ENCODE peak calls at places on chromosomes 13 and 19, in four cellular contexts. One of them, this sample, is unnamed.

GRCh38 chr13:24995225-24995804 is 100.6 kb upstream of the PABPC3 start:
- DNase-seq in body of pancreas: peak
- DNase-seq in dorsolateral prefrontal cortex: peak
- DNase-seq in A549: peak
- DNase-seq in this sample: peak

GRCh38 chr19:16520074-16520973 is 21.9 kb downstream of the CHERP start:
- DNase-seq in body of pancreas: no peak
- DNase-seq in dorsolateral prefrontal cortex: no peak
- DNase-seq in A549: no peak
- DNase-seq in this sample: no peak

GRCh38 chr19:2867025-2867991 is at the start of gene ZNF556:
- DNase-seq in body of pancreas: no peak
- DNase-seq in dorsolateral prefrontal cortex: peak
- DNase-seq in A549: peak
- DNase-seq in this sample: peak

GRCh38 chr13:110329798-110330461 is 22.8 kb downstream of the COL4A2 start:
- DNase-seq in body of pancreas: no peak
- DNase-seq in dorsolateral prefrontal cortex: no peak
- DNase-seq in A549: no peak
- DNase-seq in this sample: no peak

GRCh38 chr19:35310331-35310730 is 18.4 kb downstream of the MAG start:
- DNase-seq in body of pancreas: no peak
- DNase-seq in dorsolateral prefrontal cortex: no peak
- DNase-seq in A549: no peak
- DNase-seq in this sample: no peak

GRCh38 chr13:63044617-63045016 is 1629.0 kb upstream of the PCDH20 start:
- DNase-seq in body of pancreas: peak
- DNase-seq in dorsolateral prefrontal cortex: no peak
- DNase-seq in A549: no peak
- DNase-seq in this sample: no peak

GRCh38 chr19:29952127-29952526 is 10.1 kb downstream of the URI1 start:
- DNase-seq in body of pancreas: no peak
- DNase-seq in dorsolateral prefrontal cortex: no peak
- DNase-seq in A549: no peak
- DNase-seq in this sample: no peak

GRCh38 chr13:30755678-30756077 is 20.3 kb downstream of the ALOX5AP start:
- DNase-seq in body of pancreas: no peak
- DNase-seq in dorsolateral prefrontal cortex: no peak
- DNase-seq in A549: no peak
- DNase-seq in this sample: no peak

GRCh38 chr13:32432856-32433255 is 4.9 kb upstream of the N4BP2L1 start:
- DNase-seq in body of pancreas: no peak
- DNase-seq in dorsolateral prefrontal cortex: no peak
- DNase-seq in A549: no peak
- DNase-seq in this sample: no peak

GRCh38 chr19:10808937-10809655 is 26.9 kb downstream of the TMED1 start:
- DNase-seq in body of pancreas: no peak
- DNase-seq in dorsolateral prefrontal cortex: no peak
- DNase-seq in A549: peak
- DNase-seq in this sample: no peak

GRCh38 chr13:27556109-27556508 is 64.2 kb downstream of the LNX2 start:
- DNase-seq in body of pancreas: peak
- DNase-seq in dorsolateral prefrontal cortex: no peak
- DNase-seq in A549: peak
- DNase-seq in this sample: no peak

GRCh38 chr19:16637535-16637934 is 9.5 kb upstream of the MED26 start:
- DNase-seq in body of pancreas: no peak
- DNase-seq in dorsolateral prefrontal cortex: no peak
- DNase-seq in A549: no peak
- DNase-seq in this sample: no peak

GRCh38 chr19:43700368-43701015 is 15.4 kb upstream of the IRGC start:
- DNase-seq in body of pancreas: peak
- DNase-seq in dorsolateral prefrontal cortex: no peak
- DNase-seq in A549: no peak
- DNase-seq in this sample: no peak

GRCh38 chr13:43019811-43020210 is 3.6 kb upstream of the DNAJC15 start:
- DNase-seq in body of pancreas: no peak
- DNase-seq in dorsolateral prefrontal cortex: no peak
- DNase-seq in A549: no peak
- DNase-seq in this sample: no peak

GRCh38 chr19:48608798-48609263 is 2.3 kb downstream of the SPACA4 start:
- DNase-seq in body of pancreas: no peak
- DNase-seq in dorsolateral prefrontal cortex: peak
- DNase-seq in A549: peak
- DNase-seq in this sample: no peak

GRCh38 chr19:3506384-3507340 is 551 bp downstream of the FZR1 start:
- DNase-seq in body of pancreas: peak
- DNase-seq in dorsolateral prefrontal cortex: no peak
- DNase-seq in A549: no peak
- DNase-seq in this sample: no peak

GRCh38 chr13:34040863-34041262 is 222.9 kb downstream of the RFC3 start:
- DNase-seq in body of pancreas: no peak
- DNase-seq in dorsolateral prefrontal cortex: no peak
- DNase-seq in A549: no peak
- DNase-seq in this sample: no peak

GRCh38 chr19:7368456-7368855 is 19.7 kb downstream of the ARHGEF18 start:
- DNase-seq in body of pancreas: no peak
- DNase-seq in dorsolateral prefrontal cortex: no peak
- DNase-seq in A549: no peak
- DNase-seq in this sample: no peak

GRCh38 chr13:106381083-106381482 is 154.4 kb downstream of the EFNB2 start:
- DNase-seq in body of pancreas: no peak
- DNase-seq in dorsolateral prefrontal cortex: no peak
- DNase-seq in A549: no peak
- DNase-seq in this sample: no peak

GRCh38 chr13:106383791-106384190 is 151.7 kb downstream of the EFNB2 start:
- DNase-seq in body of pancreas: no peak
- DNase-seq in dorsolateral prefrontal cortex: no peak
- DNase-seq in A549: no peak
- DNase-seq in this sample: no peak

GRCh38 chr13:106385669-106386068 is 149.8 kb downstream of the EFNB2 start:
- DNase-seq in body of pancreas: no peak
- DNase-seq in dorsolateral prefrontal cortex: no peak
- DNase-seq in A549: no peak
- DNase-seq in this sample: no peak

GRCh38 chr13:106384516-106384915 is 150.9 kb downstream of the EFNB2 start:
- DNase-seq in body of pancreas: no peak
- DNase-seq in dorsolateral prefrontal cortex: no peak
- DNase-seq in A549: no peak
- DNase-seq in this sample: no peak

GRCh38 chr13:106382569-106382968 is 152.9 kb downstream of the EFNB2 start:
- DNase-seq in body of pancreas: no peak
- DNase-seq in dorsolateral prefrontal cortex: no peak
- DNase-seq in A549: no peak
- DNase-seq in this sample: no peak
- TF ChIP-seq CTCF in body of pancreas: no peak
- TF ChIP-seq CTCF in dorsolateral prefrontal cortex: no peak
- TF ChIP-seq CTCF in A549: no peak
- TF ChIP-seq CTCF in this sample: no peak

GRCh38 chr13:46893820-46894533 is 2.9 kb downstream of the HTR2A start:
- DNase-seq in body of pancreas: peak
- DNase-seq in dorsolateral prefrontal cortex: peak
- DNase-seq in A549: peak
- DNase-seq in this sample: no peak
- H3K4me3 ChIP-seq in body of pancreas: peak
- H3K4me3 ChIP-seq in dorsolateral prefrontal cortex: peak
- H3K4me3 ChIP-seq in A549: peak
- H3K4me3 ChIP-seq in this sample: peak

GRCh38 chr19:925912-926594 is at the start of gene ARID3A:
- DNase-seq in body of pancreas: peak
- DNase-seq in dorsolateral prefrontal cortex: no peak
- DNase-seq in A549: no peak
- DNase-seq in this sample: no peak
- TF ChIP-seq CTCF in body of pancreas: no peak
- TF ChIP-seq CTCF in dorsolateral prefrontal cortex: no peak
- TF ChIP-seq CTCF in A549: no peak
- TF ChIP-seq CTCF in this sample: no peak

GRCh38 chr13:37539176-37539575 is 59.4 kb downstream of the POSTN start:
- DNase-seq in body of pancreas: no peak
- DNase-seq in dorsolateral prefrontal cortex: no peak
- DNase-seq in A549: no peak
- DNase-seq in this sample: no peak

GRCh38 chr13:37531054-37531453 is 67.5 kb downstream of the POSTN start:
- DNase-seq in body of pancreas: no peak
- DNase-seq in dorsolateral prefrontal cortex: no peak
- DNase-seq in A549: no peak
- DNase-seq in this sample: no peak

DNA sequence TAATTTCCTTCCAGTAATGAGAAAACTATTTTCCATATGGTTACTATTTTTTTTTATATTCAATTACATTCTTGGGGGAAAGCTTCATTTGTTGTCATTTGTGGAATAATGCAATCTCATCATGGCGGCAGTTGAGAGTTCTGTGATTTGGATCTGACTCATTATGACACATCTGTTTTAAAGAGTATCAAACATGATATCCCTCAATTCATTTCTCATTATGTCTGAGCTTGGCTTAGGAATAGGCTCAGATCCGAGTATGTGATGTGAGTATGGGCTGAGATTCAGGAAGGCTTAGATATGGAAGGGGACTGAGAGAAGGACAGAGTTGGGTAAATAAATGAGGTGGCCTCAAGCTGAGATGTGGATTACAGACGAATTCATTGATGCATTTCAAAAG is 64.4 kb downstream of the POSTN start:
- DNase-seq in body of pancreas: no peak
- DNase-seq in dorsolateral prefrontal cortex: no peak
- DNase-seq in A549: no peak
- DNase-seq in this sample: no peak
- H3K4me3 ChIP-seq in body of pancreas: no peak
- H3K4me3 ChIP-seq in dorsolateral prefrontal cortex: no peak
- H3K4me3 ChIP-seq in A549: no peak
- H3K4me3 ChIP-seq in this sample: no peak

GRCh38 chr19:45498411-45499195 is at the start of gene PPM1N:
- DNase-seq in body of pancreas: no peak
- DNase-seq in dorsolateral prefrontal cortex: no peak
- DNase-seq in A549: no peak
- DNase-seq in this sample: no peak
- TF ChIP-seq CTCF in body of pancreas: no peak
- TF ChIP-seq CTCF in dorsolateral prefrontal cortex: no peak
- TF ChIP-seq CTCF in A549: no peak
- TF ChIP-seq CTCF in this sample: no peak

DNA sequence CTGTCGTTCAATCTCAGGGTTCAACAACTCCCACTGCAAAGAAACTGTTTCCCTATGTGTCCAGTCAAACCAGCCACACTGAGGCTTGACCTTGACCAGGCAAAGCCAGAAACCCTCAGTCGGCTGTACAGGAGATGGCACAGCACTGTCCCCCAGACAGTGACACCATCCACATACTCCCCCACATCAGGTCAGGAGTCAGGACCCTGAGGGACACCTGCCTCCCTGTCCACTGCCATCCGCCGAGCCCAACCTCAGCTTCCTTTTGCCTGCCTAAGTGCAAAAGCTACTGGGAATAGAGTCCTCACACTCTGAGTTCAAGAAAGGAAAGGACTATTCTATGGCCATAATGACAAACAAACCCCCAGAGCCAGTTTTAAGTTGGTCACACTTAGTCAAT is 66.8 kb downstream of the ATP7B start:
- DNase-seq in body of pancreas: no peak
- DNase-seq in dorsolateral prefrontal cortex: no peak
- DNase-seq in A549: no peak
- DNase-seq in this sample: no peak
- H3K4me3 ChIP-seq in body of pancreas: no peak
- H3K4me3 ChIP-seq in dorsolateral prefrontal cortex: no peak
- H3K4me3 ChIP-seq in A549: no peak
- H3K4me3 ChIP-seq in this sample: no peak

GRCh38 chr13:57627663-57628062 is 3.9 kb upstream of the PCDH17 start:
- DNase-seq in body of pancreas: no peak
- DNase-seq in dorsolateral prefrontal cortex: no peak
- DNase-seq in A549: peak
- DNase-seq in this sample: no peak
- TF ChIP-seq CTCF in body of pancreas: peak
- TF ChIP-seq CTCF in dorsolateral prefrontal cortex: peak
- TF ChIP-seq CTCF in A549: peak
- TF ChIP-seq CTCF in this sample: peak

GRCh38 chr13:112069727-112070300 is 2.9 kb downstream of the SOX1 start:
- DNase-seq in body of pancreas: no peak
- DNase-seq in dorsolateral prefrontal cortex: no peak
- DNase-seq in A549: no peak
- DNase-seq in this sample: no peak
- H3K4me3 ChIP-seq in body of pancreas: no peak
- H3K4me3 ChIP-seq in dorsolateral prefrontal cortex: peak
- H3K4me3 ChIP-seq in A549: no peak
- H3K4me3 ChIP-seq in this sample: no peak

DNA sequence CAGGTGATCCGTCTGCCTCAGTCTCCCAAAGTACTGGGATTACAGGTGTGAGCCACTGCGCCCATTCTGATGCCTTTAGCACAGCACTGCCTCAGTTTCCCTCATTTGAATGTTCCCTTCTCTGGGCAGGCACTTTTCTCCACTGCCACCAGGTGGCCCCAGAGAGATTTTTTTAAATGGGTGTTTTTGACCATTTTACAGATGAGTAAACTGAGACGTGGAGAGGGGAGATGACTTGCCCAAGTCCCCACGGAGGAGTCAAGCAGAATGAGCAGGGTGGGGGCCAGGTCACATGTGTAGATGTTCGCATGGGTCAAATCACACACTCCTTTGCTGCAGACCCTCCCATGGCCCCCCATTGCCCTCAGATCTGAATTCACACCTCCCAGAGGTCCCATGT is 3.2 kb upstream of the PDE4C start:
- DNase-seq in body of pancreas: no peak
- DNase-seq in dorsolateral prefrontal cortex: no peak
- DNase-seq in A549: no peak
- DNase-seq in this sample: no peak
- TF ChIP-seq CTCF in body of pancreas: peak
- TF ChIP-seq CTCF in dorsolateral prefrontal cortex: no peak
- TF ChIP-seq CTCF in A549: peak
- TF ChIP-seq CTCF in this sample: peak

DNA sequence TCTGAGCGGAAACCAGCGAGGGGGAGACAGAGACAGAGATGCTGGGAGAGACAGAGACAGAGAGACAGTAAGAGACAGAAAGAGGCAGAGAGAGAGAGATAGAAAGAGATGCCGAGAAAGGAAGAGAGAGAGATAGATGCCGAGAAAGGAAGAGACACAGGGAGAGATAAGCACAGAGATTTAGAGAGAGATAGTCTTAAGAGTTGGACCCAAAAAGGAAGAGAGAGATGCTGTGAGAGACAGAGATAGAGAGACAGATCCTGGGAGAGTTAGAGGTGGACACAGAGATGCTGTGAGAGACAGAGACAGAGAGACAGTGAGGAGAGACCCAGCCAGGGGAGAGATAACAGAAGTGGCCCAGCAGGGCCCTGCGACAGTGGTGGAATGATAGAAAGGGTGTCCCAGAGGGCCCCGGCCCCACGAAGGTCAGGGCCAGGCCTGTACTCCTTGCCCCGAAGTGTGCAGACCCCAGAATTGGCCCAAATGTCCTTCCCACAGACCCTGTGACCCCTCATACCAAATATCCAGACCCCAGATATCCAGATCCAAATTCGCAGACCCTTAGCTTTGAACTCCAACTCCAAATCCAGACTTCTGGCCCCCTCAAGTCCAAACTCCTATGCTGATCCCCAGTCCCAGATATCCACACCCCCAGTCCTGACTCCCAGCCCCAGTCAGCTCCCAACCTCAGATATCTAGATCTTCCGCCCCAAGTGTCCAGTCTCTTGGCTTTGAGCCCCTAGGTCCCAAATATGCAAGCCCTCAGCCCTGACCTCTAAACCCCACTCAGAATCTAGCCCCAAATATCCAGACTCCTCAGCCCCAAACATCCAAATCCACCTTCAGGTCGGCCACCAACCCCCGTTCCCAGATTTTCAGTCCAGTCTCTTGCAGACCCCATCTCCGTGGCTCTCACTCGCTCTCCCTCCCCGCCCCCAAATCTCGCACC is 1.1 kb downstream of the ERFL start:
- DNase-seq in body of pancreas: no peak
- DNase-seq in dorsolateral prefrontal cortex: no peak
- DNase-seq in A549: no peak
- DNase-seq in this sample: no peak
- H3K4me3 ChIP-seq in body of pancreas: no peak
- H3K4me3 ChIP-seq in dorsolateral prefrontal cortex: no peak
- H3K4me3 ChIP-seq in A549: peak
- H3K4me3 ChIP-seq in this sample: no peak